ENCODE peak calls at places on chromosomes 12 and 14, in five cellular contexts. W is immature natural killer cell, M is DMS153, A is kidney tubule cell, K is EL. O is an unnamed sample.
A peak's percentile ranks its signal among the peaks of the same experiment; 100 is the strongest.

GRCh38 chr12:33770652-33771051 is 251.6 kb upstream of the ALG10 start:
- DNase-seq in W (no peak), M (no peak), A (no peak), K (no peak), O (no peak)

GRCh38 chr12:52971701-52972329 is 22.9 kb downstream of the KRT18 start:
- DNase-seq in W (no peak), M (no peak), A (peak; percentile 62), K (peak; percentile 84), O (no peak)

GRCh38 chr14:56522403-56522802 is 57.2 kb upstream of the TMEM260 start:
- DNase-seq in W (no peak), M (no peak), A (no peak), K (no peak), O (no peak)

GRCh38 chr14:101010835-101011234 is 107.3 kb upstream of the RTL1 start:
- DNase-seq in W (no peak), M (no peak), A (no peak), K (no peak), O (no peak)

GRCh38 chr14:79548836-79549235 is 662.5 kb downstream of the DIO2 start:
- DNase-seq in W (no peak), M (no peak), A (no peak), K (no peak), O (no peak)

GRCh38 chr12:6915023-6915788 is 826 bp downstream of the ENO2 start:
- DNase-seq in W (no peak), M (peak; percentile 35), A (no peak), K (peak; percentile 64), O (no peak)

GRCh38 chr14:91113829-91114078 is at the start of gene DGLUCY:
- DNase-seq in W (peak; percentile 62), M (no peak), A (peak; percentile 80), K (peak; percentile 79), O (peak; percentile 47)

GRCh38 chr14:103748539-103748867 is 32.9 kb downstream of the ZFYVE21 start:
- DNase-seq in W (peak; percentile 47), M (no peak), A (no peak), K (no peak), O (no peak)

GRCh38 chr12:104519190-104519857 is 62.6 kb downstream of the CHST11 start:
- DNase-seq in W (peak; percentile 87), M (no peak), A (no peak), K (no peak), O (no peak)

GRCh38 chr14:99819514-99819913 is 26.3 kb downstream of the EML1 start:
- DNase-seq in W (no peak), M (no peak), A (no peak), K (no peak), O (no peak)

GRCh38 chr12:72869025-72869424 is 596.9 kb downstream of the TRHDE start:
- DNase-seq in W (no peak), M (no peak), A (no peak), K (no peak), O (no peak)

GRCh38 chr14:89959853-89960493 is 4.2 kb downstream of the TDP1 start:
- DNase-seq in W (peak; percentile 27), M (no peak), A (no peak), K (no peak), O (no peak)

GRCh38 chr14:51442513-51443175 is 202.6 kb downstream of the TMX1 start:
- DNase-seq in W (no peak), M (no peak), A (peak; percentile 97), K (peak; percentile 98), O (peak; percentile 93)

GRCh38 chr12:26122681-26123481 is 2.0 kb downstream of the BHLHE41 start:
- DNase-seq in W (no peak), M (peak; percentile 14), A (peak; percentile 75), K (peak; percentile 79), O (no peak)

GRCh38 chr14:67500981-67501380 is 12.5 kb upstream of the TMEM229B start:
- DNase-seq in W (no peak), M (no peak), A (no peak), K (no peak), O (no peak)

GRCh38 chr14:68644101-68644500 is 148.8 kb downstream of the ZFP36L1 start:
- DNase-seq in W (no peak), M (no peak), A (no peak), K (no peak), O (no peak)

GRCh38 chr12:65728913-65729793 is 95.1 kb upstream of the HMGA2 start:
- DNase-seq in W (no peak), M (no peak), A (peak; percentile 37), K (peak; percentile 35), O (no peak)

GRCh38 chr12:13573698-13574321 is 377.3 kb downstream of the EMP1 start:
- DNase-seq in W (no peak), M (no peak), A (peak; percentile 71), K (peak; percentile 79), O (peak; percentile 64)

GRCh38 chr12:55746147-55746912 is 3.4 kb downstream of the GDF11 start:
- DNase-seq in W (no peak), M (no peak), A (no peak), K (no peak), O (no peak)

GRCh38 chr12:111887916-111888745 is 46.1 kb downstream of the MAPKAPK5 start:
- DNase-seq in W (no peak), M (no peak), A (no peak), K (no peak), O (no peak)

GRCh38 chr12:27975222-27976136 is 2.9 kb upstream of the PTHLH start:
- DNase-seq in W (no peak), M (no peak), A (peak; percentile 63), K (peak; percentile 55), O (no peak)

GRCh38 chr12:19129486-19130223 is at the start of gene PLEKHA5:
- DNase-seq in W (peak; percentile 34), M (peak; percentile 43), A (peak; percentile 78), K (peak; percentile 72), O (no peak)

GRCh38 chr12:64685076-64685475 is 74.1 kb downstream of the GNS start:
- DNase-seq in W (no peak), M (no peak), A (no peak), K (no peak), O (no peak)

GRCh38 chr14:51576112-51576420 is 75.6 kb upstream of the FRMD6 start:
- DNase-seq in W (no peak), M (no peak), A (peak; percentile 45), K (peak; percentile 38), O (no peak)

GRCh38 chr12:77845831-77846230 is 15.1 kb downstream of the NAV3 start:
- DNase-seq in W (no peak), M (no peak), A (peak; percentile 33), K (peak; percentile 45), O (no peak)

GRCh38 chr12:131672941-131673330 is 38.0 kb upstream of the SFSWAP start:
- DNase-seq in W (no peak), M (no peak), A (no peak), K (no peak), O (no peak)

GRCh38 chr14:30443368-30444007 is 115.5 kb upstream of the G2E3 start:
- DNase-seq in W (no peak), M (peak; percentile 24), A (peak; percentile 28), K (peak; percentile 17), O (peak; percentile 4)

GRCh38 chr12:77120695-77121094 is 55.3 kb upstream of the E2F7 start:
- DNase-seq in W (no peak), M (no peak), A (peak; percentile 69), K (peak; percentile 69), O (no peak)

GRCh38 chr14:58752782-58753181 is 115.0 kb downstream of the DACT1 start:
- DNase-seq in W (no peak), M (peak; percentile 34), A (peak; percentile 69), K (no peak), O (no peak)

GRCh38 chr14:102568115-102568614 is 24.3 kb upstream of the RCOR1 start:
- DNase-seq in W (no peak), M (no peak), A (peak; percentile 62), K (no peak), O (no peak)

GRCh38 chr12:132445884-132446471 is 44.0 kb upstream of the FBRSL1 start:
- DNase-seq in W (peak; percentile 42), M (peak; percentile 99), A (peak; percentile 68), K (no peak), O (peak; percentile 24)

GRCh38 chr12:118136559-118137003 is 657 bp downstream of the PEBP1 start:
- DNase-seq in W (peak; percentile 25), M (no peak), A (peak; percentile 53), K (peak; percentile 49), O (no peak)

GRCh38 chr12:104285740-104286537 is 17.6 kb upstream of the EID3 start:
- DNase-seq in W (no peak), M (peak; percentile 28), A (peak; percentile 95), K (no peak), O (no peak)

GRCh38 chr12:62737615-62738014 is 197.3 kb downstream of the PPM1H start:
- DNase-seq in W (no peak), M (no peak), A (no peak), K (no peak), O (no peak)

GRCh38 chr14:103538291-103539055 is 9.5 kb downstream of the TRMT61A start:
- DNase-seq in W (no peak), M (no peak), A (no peak), K (no peak), O (no peak)

GRCh38 chr12:52685406-52685890 is 5.2 kb upstream of the KRT1 start:
- DNase-seq in W (no peak), M (no peak), A (no peak), K (no peak), O (no peak)

GRCh38 chr12:122990961-122991622 is 10.6 kb downstream of the ARL6IP4 start:
- DNase-seq in W (no peak), M (no peak), A (no peak), K (no peak), O (no peak)

GRCh38 chr14:105491366-105492006 is 440 bp downstream of the TEDC1 start:
- DNase-seq in W (peak; percentile 81), M (peak; percentile 12), A (peak; percentile 80), K (peak; percentile 79), O (no peak)